ENCODE peak calls at places on chromosomes 11 and 22, in eight cellular contexts. R is HS-5, O is NCI-H1694, Y is EH, C is LHCN-M2, X is brain pericyte, I is putamen, S is RPMI8226. D is an unnamed sample.

GRCh38 chr11:127117231-127117671 is 116.7 kb upstream of the KIRREL3 start:
- DNase-seq in R (no peak), O (no peak), Y (no peak), C (no peak), X (no peak), I (no peak), S (no peak), D (no peak)

GRCh38 chr22:45083659-45084305 is 74.0 kb upstream of the PHF21B start:
- DNase-seq in R (peak), O (peak), Y (peak), C (peak), X (no peak), I (peak), S (no peak), D (peak)

GRCh38 chr11:46455816-46456215 is 64.2 kb upstream of the CHRM4 start:
- DNase-seq in R (no peak), O (no peak), Y (no peak), C (no peak), X (no peak), I (no peak), S (no peak), D (no peak)

GRCh38 chr22:25564320-25564978 is at the start of gene GRK3:
- DNase-seq in R (no peak), O (peak), Y (peak), C (peak), X (no peak), I (peak), S (peak), D (no peak)

GRCh38 chr11:9861860-9862725 is 198.2 kb downstream of the SWAP70 start:
- DNase-seq in R (no peak), O (peak), Y (peak), C (peak), X (no peak), I (peak), S (peak), D (peak)

GRCh38 chr11:57562596-57562995 is 4.9 kb downstream of the UBE2L6 start:
- DNase-seq in R (no peak), O (no peak), Y (no peak), C (no peak), X (no peak), I (no peak), S (no peak), D (no peak)

GRCh38 chr11:94201004-94201465 is 72.4 kb downstream of the PANX1 start:
- DNase-seq in R (peak), O (no peak), Y (peak), C (peak), X (peak), I (no peak), S (no peak), D (peak)

GRCh38 chr22:26357813-26358212 is 71.2 kb upstream of the ASPHD2 start:
- DNase-seq in R (no peak), O (no peak), Y (no peak), C (no peak), X (no peak), I (no peak), S (no peak), D (no peak)

GRCh38 chr11:131579932-131580387 is 209.5 kb downstream of the NTM start:
- DNase-seq in R (no peak), O (peak), Y (peak), C (peak), X (no peak), I (no peak), S (peak), D (no peak)

GRCh38 chr11:88424881-88425280 is 87.3 kb upstream of the CTSC start:
- DNase-seq in R (no peak), O (no peak), Y (no peak), C (no peak), X (no peak), I (no peak), S (no peak), D (no peak)

GRCh38 chr11:89381094-89381493 is 110.1 kb downstream of the NOX4 start:
- DNase-seq in R (peak), O (no peak), Y (peak), C (peak), X (peak), I (no peak), S (no peak), D (peak)

GRCh38 chr11:76918941-76919386 is 58.2 kb downstream of the ACER3 start:
- DNase-seq in R (peak), O (peak), Y (peak), C (peak), X (peak), I (peak), S (peak), D (peak)

GRCh38 chr11:75719089-75719638 is 1.5 kb downstream of the MOGAT2 start:
- DNase-seq in R (no peak), O (no peak), Y (no peak), C (no peak), X (no peak), I (no peak), S (no peak), D (no peak)

GRCh38 chr11:116931206-116931953 is 94.0 kb upstream of the APOA1 start:
- DNase-seq in R (no peak), O (no peak), Y (no peak), C (peak), X (no peak), I (no peak), S (no peak), D (no peak)

GRCh38 chr11:77819411-77819920 is 1.1 kb downstream of the RSF1 start:
- DNase-seq in R (peak), O (peak), Y (peak), C (peak), X (peak), I (peak), S (peak), D (peak)

GRCh38 chr11:8055836-8056526 is 25.0 kb upstream of the TUB start:
- DNase-seq in R (no peak), O (no peak), Y (no peak), C (no peak), X (no peak), I (no peak), S (no peak), D (no peak)

GRCh38 chr22:45082795-45083194 is 73.0 kb upstream of the PHF21B start:
- DNase-seq in R (no peak), O (no peak), Y (peak), C (no peak), X (no peak), I (no peak), S (peak), D (no peak)

GRCh38 chr11:92826136-92826535 is 143.3 kb upstream of the MTNR1B start:
- DNase-seq in R (no peak), O (no peak), Y (peak), C (no peak), X (no peak), I (no peak), S (no peak), D (peak)

GRCh38 chr11:130677486-130678153 is 229.2 kb downstream of the ADAMTS15 start:
- DNase-seq in R (peak), O (no peak), Y (peak), C (peak), X (no peak), I (no peak), S (no peak), D (peak)

GRCh38 chr11:66089067-66089466 is 19.0 kb downstream of the PACS1 start:
- DNase-seq in R (no peak), O (no peak), Y (no peak), C (no peak), X (no peak), I (no peak), S (no peak), D (no peak)

GRCh38 chr11:70735976-70736375 is 337.6 kb downstream of the CTTN start:
- DNase-seq in R (no peak), O (no peak), Y (no peak), C (no peak), X (no peak), I (no peak), S (peak), D (no peak)

GRCh38 chr11:108221981-108222685 is at the start of gene NPAT:
- DNase-seq in R (no peak), O (no peak), Y (no peak), C (no peak), X (no peak), I (no peak), S (no peak), D (no peak)

GRCh38 chr11:122731500-122731913 is 76.0 kb downstream of the UBASH3B start:
- DNase-seq in R (no peak), O (no peak), Y (peak), C (peak), X (no peak), I (no peak), S (no peak), D (no peak)

GRCh38 chr22:40044870-40045834 is 50.4 kb downstream of the FAM83F start:
- DNase-seq in R (no peak), O (no peak), Y (peak), C (no peak), X (no peak), I (no peak), S (peak), D (no peak)

GRCh38 chr11:16986434-16987204 is 27.6 kb downstream of the PLEKHA7 start:
- DNase-seq in R (no peak), O (no peak), Y (no peak), C (no peak), X (no peak), I (no peak), S (peak), D (no peak)

GRCh38 chr11:10990637-10991036 is 132.8 kb upstream of the ZBED5 start:
- DNase-seq in R (no peak), O (no peak), Y (peak), C (no peak), X (no peak), I (no peak), S (no peak), D (peak)

GRCh38 chr22:49015459-49015858 is 812.2 kb downstream of the BRD1 start:
- DNase-seq in R (no peak), O (no peak), Y (no peak), C (no peak), X (no peak), I (no peak), S (no peak), D (no peak)

GRCh38 chr11:3095712-3096361 is 38.6 kb upstream of the CARS1 start:
- DNase-seq in R (peak), O (no peak), Y (peak), C (peak), X (no peak), I (no peak), S (no peak), D (no peak)

GRCh38 chr11:85724750-85725465 is 38.9 kb upstream of the CCDC89 start:
- DNase-seq in R (no peak), O (no peak), Y (no peak), C (no peak), X (no peak), I (no peak), S (no peak), D (no peak)

GRCh38 chr11:2780850-2781412 is 81.1 kb upstream of the KCNQ1OT1 start:
- DNase-seq in R (no peak), O (no peak), Y (no peak), C (no peak), X (no peak), I (no peak), S (no peak), D (no peak)

GRCh38 chr22:40176921-40177737 is 596 bp upstream of the TNRC6B start:
- DNase-seq in R (no peak), O (no peak), Y (peak), C (peak), X (no peak), I (no peak), S (peak), D (no peak)

GRCh38 chr11:117438371-117439000 is 110.8 kb downstream of the CEP164 start:
- DNase-seq in R (no peak), O (no peak), Y (no peak), C (no peak), X (no peak), I (no peak), S (no peak), D (peak)